ENCODE peak calls at places on chromosome 12, in eight cellular contexts. D is Peyer's patch; E is effector memory CD4-positive, alpha-beta T cell; A is hypothalamus; B is NT2/D1; N is IMR-90; F is astrocyte of the cerebellum; C is kidney tubule cell. G is an unnamed sample.

GRCh38 chr12:43578782-43579181 is 26.8 kb upstream of the ADAMTS20 start:
- DNase-seq in D (no peak), E (no peak), A (no peak), B (no peak), N (peak; percentile 23), F (no peak), C (no peak), G (no peak)

GRCh38 chr12:131827961-131828534 is at the start of gene MMP17:
- DNase-seq in D (peak; percentile 67), E (no peak), A (no peak), B (peak; percentile 52), N (peak; percentile 55), F (no peak), C (peak; percentile 31), G (no peak)

GRCh38 chr12:56521590-56522371 is at the start of gene RBMS2:
- DNase-seq in D (peak; percentile 81), E (peak; percentile 23), A (no peak), B (peak; percentile 90), N (peak; percentile 94), F (peak; percentile 86), C (peak; percentile 91), G (peak; percentile 40)

GRCh38 chr12:9260931-9261330 is 52.7 kb upstream of the PZP start:
- DNase-seq in D (no peak), E (no peak), A (no peak), B (no peak), N (no peak), F (no peak), C (no peak), G (no peak)

GRCh38 chr12:132156926-132157325 is 12.7 kb downstream of the NOC4L start:
- DNase-seq in D (no peak), E (no peak), A (no peak), B (no peak), N (no peak), F (no peak), C (no peak), G (no peak)

GRCh38 chr12:108146035-108146893 is 17.2 kb downstream of the WSCD2 start:
- DNase-seq in D (no peak), E (no peak), A (no peak), B (no peak), N (no peak), F (no peak), C (no peak), G (no peak)

GRCh38 chr12:91877461-91878230 is 268.0 kb downstream of the BTG1 start:
- DNase-seq in D (no peak), E (peak; percentile 63), A (no peak), B (no peak), N (no peak), F (no peak), C (peak; percentile 16), G (no peak)

GRCh38 chr12:110091136-110091711 is 32.9 kb upstream of the IFT81 start:
- DNase-seq in D (no peak), E (no peak), A (no peak), B (no peak), N (no peak), F (no peak), C (no peak), G (no peak)

GRCh38 chr12:2154050-2154449 is 101.3 kb downstream of the CACNA1C start:
- DNase-seq in D (no peak), E (no peak), A (no peak), B (peak; percentile 44), N (peak; percentile 88), F (peak; percentile 24), C (no peak), G (peak; percentile 20)

GRCh38 chr12:109701064-109701463 is 12.6 kb upstream of the FAM222A start:
- DNase-seq in D (no peak), E (no peak), A (no peak), B (no peak), N (no peak), F (no peak), C (no peak), G (no peak)

GRCh38 chr12:75611041-75611440 is 99.6 kb upstream of the KRR1 start:
- DNase-seq in D (no peak), E (no peak), A (no peak), B (no peak), N (no peak), F (no peak), C (no peak), G (no peak)

GRCh38 chr12:6724409-6724797 is 557 bp downstream of the COPS7A start:
- DNase-seq in D (peak; percentile 62), E (no peak), A (no peak), B (peak; percentile 46), N (peak; percentile 16), F (no peak), C (peak; percentile 40), G (no peak)

GRCh38 chr12:11461433-11461832 is 66.1 kb upstream of the PRB2 start:
- DNase-seq in D (no peak), E (no peak), A (no peak), B (no peak), N (no peak), F (no peak), C (no peak), G (no peak)

GRCh38 chr12:41185946-41186345 is 2.2 kb upstream of the PDZRN4 start:
- DNase-seq in D (no peak), E (no peak), A (no peak), B (no peak), N (no peak), F (no peak), C (no peak), G (no peak)

GRCh38 chr12:26010293-26010821 is 51.9 kb downstream of the RASSF8 start:
- DNase-seq in D (no peak), E (no peak), A (no peak), B (no peak), N (no peak), F (no peak), C (peak; percentile 44), G (no peak)

GRCh38 chr12:91817512-91817911 is 328.1 kb downstream of the BTG1 start:
- DNase-seq in D (no peak), E (no peak), A (no peak), B (no peak), N (no peak), F (peak; percentile 42), C (peak; percentile 24), G (no peak)

GRCh38 chr12:120102189-120103043 is 14.1 kb downstream of the RAB35 start:
- DNase-seq in D (no peak), E (no peak), A (no peak), B (no peak), N (no peak), F (no peak), C (no peak), G (no peak)

GRCh38 chr12:497501-498160 is 37.9 kb downstream of the B4GALNT3 start:
- DNase-seq in D (no peak), E (no peak), A (no peak), B (no peak), N (no peak), F (no peak), C (peak; percentile 12), G (no peak)

GRCh38 chr12:57127101-57127709 is 1.1 kb upstream of the LRP1 start:
- DNase-seq in D (peak; percentile 93), E (peak; percentile 9), A (peak; percentile 30), B (no peak), N (no peak), F (no peak), C (peak; percentile 74), G (peak; percentile 28)

GRCh38 chr12:46404225-46404631 is 31.7 kb upstream of the SLC38A2 start:
- DNase-seq in D (no peak), E (no peak), A (no peak), B (no peak), N (peak; percentile 61), F (peak; percentile 97), C (no peak), G (no peak)

GRCh38 chr12:53326460-53327185 is 5.2 kb upstream of the AAAS start:
- DNase-seq in D (no peak), E (no peak), A (no peak), B (no peak), N (no peak), F (no peak), C (no peak), G (no peak)

GRCh38 chr12:11853126-11853525 is 203.7 kb downstream of the ETV6 start:
- DNase-seq in D (no peak), E (no peak), A (no peak), B (no peak), N (no peak), F (no peak), C (no peak), G (no peak)

G was measured in occipital lobe.